ENCODE peak calls at places on chromosome 19, in six cellular contexts. K, T, Y, S, Q and P are unnamed samples. For H3K9me3, the result is how much of the 10 kb centered on the place peaks cover.

GRCh38 chr19:6680141-6680540 is 10.2 kb upstream of the TNFSF14 start:
- DNase-seq in K (no peak), T (no peak), Y (no peak), S (no peak), Q (no peak), P (no peak)

GRCh38 chr19:54248016-54248601 is 5.5 kb upstream of the LILRA6 start:
- DNase-seq in K (peak), T (peak), Y (no peak), S (no peak), Q (no peak), P (peak)

GRCh38 chr19:35509018-35509652 is 4.3 kb downstream of the DMKN start:
- DNase-seq in K (no peak), T (no peak), Y (no peak), S (peak), Q (no peak), P (no peak)

GRCh38 chr19:31616031-31616430 is 266.8 kb upstream of the TSHZ3 start:
- DNase-seq in K (no peak), T (no peak), Y (no peak), S (no peak), Q (no peak), P (no peak)

GRCh38 chr19:55554749-55555152 is 9.4 kb upstream of the SBK3 start:
- DNase-seq in K (no peak), T (no peak), Y (no peak), S (peak), Q (no peak), P (no peak)

GRCh38 chr19:34482380-34483250 is 1.1 kb downstream of the WTIP start:
- DNase-seq in K (peak), T (no peak), Y (no peak), S (no peak), Q (no peak), P (peak)

GRCh38 chr19:51259348-51260245 is 8.7 kb downstream of the SIGLECL1 start:
- DNase-seq in K (peak), T (no peak), Y (no peak), S (no peak), Q (no peak), P (no peak)

GRCh38 chr19:44512326-44513298 is 12.3 kb upstream of the ZNF180 start:
- DNase-seq in K (peak), T (no peak), Y (no peak), S (no peak), Q (no peak), P (no peak)

GRCh38 chr19:44796701-44797115 is 12.2 kb upstream of the BCAM start:
- DNase-seq in K (peak), T (no peak), Y (no peak), S (peak), Q (no peak), P (peak)

GRCh38 chr19:18940791-18941627 is at the start of gene HOMER3:
- DNase-seq in K (peak), T (no peak), Y (peak), S (peak), Q (no peak), P (peak)

DNA sequence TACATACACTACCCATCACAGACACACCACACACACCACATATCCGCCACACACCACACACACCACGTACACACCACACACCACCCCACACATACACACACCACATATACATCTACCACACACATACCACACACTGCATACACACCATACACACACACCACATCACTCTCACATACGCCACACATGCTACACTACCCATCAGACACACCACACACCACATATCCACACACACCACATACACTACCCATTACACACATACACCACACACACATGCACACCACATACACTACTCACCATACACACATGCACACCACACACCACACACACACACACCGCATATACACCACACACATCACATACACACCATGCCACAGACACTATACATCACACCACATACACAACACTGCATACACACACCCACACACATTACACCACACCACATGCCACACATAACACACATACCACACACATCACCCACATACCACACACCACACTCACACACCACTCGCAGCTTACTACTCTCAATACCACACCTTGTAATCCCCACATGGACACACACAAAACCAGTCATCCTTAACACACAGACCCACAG is 9.5 kb downstream of the ERFL start:
- DNase-seq in K (no peak), T (no peak), Y (no peak), S (no peak), Q (no peak), P (no peak)
- TF ChIP-seq POLR2A in K (no peak), T (no peak), Y (no peak), S (no peak), Q (no peak), P (no peak)

GRCh38 chr19:16034958-16035560 is 41.2 kb upstream of the TPM4 start:
- DNase-seq in K (no peak), T (no peak), Y (no peak), S (no peak), Q (no peak), P (no peak)

GRCh38 chr19:16034180-16034579 is 42.1 kb upstream of the TPM4 start:
- DNase-seq in K (no peak), T (no peak), Y (no peak), S (no peak), Q (no peak), P (no peak)

GRCh38 chr19:16032509-16033135 is 43.7 kb upstream of the TPM4 start:
- DNase-seq in K (no peak), T (no peak), Y (no peak), S (no peak), Q (no peak), P (no peak)

GRCh38 chr19:16033136-16033530 is 43.2 kb upstream of the TPM4 start:
- DNase-seq in K (no peak), T (no peak), Y (no peak), S (no peak), Q (no peak), P (peak)

DNA sequence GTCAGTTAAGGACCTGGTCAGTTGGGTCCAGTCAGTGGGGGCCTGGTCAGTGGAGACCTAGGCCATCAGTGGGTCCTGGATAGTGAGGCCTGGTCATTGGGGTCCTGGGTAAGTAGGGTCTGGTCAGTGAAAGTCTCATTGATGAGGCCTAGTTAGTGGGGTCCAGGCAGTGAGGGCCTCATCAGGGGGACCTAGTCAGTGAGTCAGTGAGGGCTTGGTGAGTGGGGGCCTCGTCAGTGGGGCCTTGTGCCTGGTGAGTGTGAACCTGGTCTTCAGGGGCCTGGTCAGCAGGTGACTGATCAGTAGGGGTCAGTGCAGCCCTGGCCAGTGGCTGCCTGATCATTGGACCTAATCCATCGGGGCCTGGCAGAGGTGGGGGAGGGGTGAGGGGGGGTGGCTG is 42.6 kb upstream of the TPM4 start:
- DNase-seq in K (no peak), T (no peak), Y (no peak), S (no peak), Q (no peak), P (no peak)
- H3K9me3 ChIP-seq in K (under half), T (under half), Y (under half), S (under half), Q (under half), P (under half)

GRCh38 chr19:57664269-57665127 is 4.2 kb upstream of the ZSCAN4 start:
- DNase-seq in K (peak), T (no peak), Y (peak), S (peak), Q (no peak), P (peak)
- TF ChIP-seq POLR2A in K (no peak), T (no peak), Y (no peak), S (no peak), Q (no peak), P (no peak)

DNA sequence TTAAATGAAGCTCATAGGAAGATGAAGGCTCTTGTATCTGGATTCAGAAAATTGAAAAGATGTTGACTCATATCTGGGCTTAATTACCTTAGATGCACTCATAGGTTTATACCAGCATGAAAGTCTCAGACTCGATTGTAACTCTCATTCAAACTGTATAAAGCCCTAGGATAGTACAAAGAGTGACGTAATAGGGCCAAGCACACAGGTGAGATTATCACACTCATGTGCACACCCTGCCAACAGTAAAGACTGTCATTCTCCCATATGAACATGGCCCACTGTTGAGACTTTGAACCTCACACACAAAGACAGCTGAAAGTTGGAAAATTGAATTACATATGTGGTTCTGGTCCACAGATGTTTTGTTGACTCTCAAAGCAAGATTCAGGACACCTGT is 18.0 kb upstream of the ZNF723 start:
- DNase-seq in K (no peak), T (no peak), Y (no peak), S (no peak), Q (no peak), P (no peak)
- H3K9me3 ChIP-seq in K (under half), T (under half), Y (under half), S (under half), Q (under half), P (under half)

GRCh38 chr19:40285353-40286234 is 449 bp upstream of the AKT2 start:
- DNase-seq in K (peak), T (peak), Y (peak), S (peak), Q (peak), P (peak)
- TF ChIP-seq POLR2A in K (peak), T (no peak), Y (peak), S (no peak), Q (no peak), P (peak)